ENCODE peak calls at places on chromosomes 3 and 15, in six cellular contexts. X is K562, S is uterus, M is body of pancreas, K is right lobe of liver, E is IMR-90. T is an unnamed sample. For H3K9me3, the result is how much of the 10 kb centered on the place peaks cover.

GRCh38 chr3:159832024-159832423 is 156.6 kb upstream of the IL12A start:
- DNase-seq in M (no peak), S (no peak), X (no peak), K (no peak), E (no peak), T (no peak)

GRCh38 chr15:45993072-45993471 is 358.2 kb downstream of the SQOR start:
- DNase-seq in K (no peak), E (no peak), M (no peak), X (no peak), S (no peak), T (no peak)

GRCh38 chr3:141644931-141645330 is 93.2 kb upstream of the RNF7 start:
- DNase-seq in E (peak), M (peak), K (peak), X (peak), S (peak), T (peak)

GRCh38 chr3:160481856-160482255 is 32.3 kb upstream of the TRIM59 start:
- DNase-seq in K (no peak), X (no peak), M (no peak), E (no peak), S (no peak), T (no peak)

GRCh38 chr3:121018917-121019321 is 110.9 kb downstream of the STXBP5L start:
- DNase-seq in E (no peak), M (no peak), S (no peak), K (peak), X (no peak), T (no peak)

GRCh38 chr3:148971819-148972218 is 19.5 kb upstream of the GYG1 start:
- DNase-seq in M (peak), K (no peak), X (no peak), E (peak), S (peak), T (no peak)

GRCh38 chr15:71708741-71709140 is 101.6 kb upstream of the NR2E3 start:
- DNase-seq in X (no peak), E (peak), K (no peak), S (no peak), M (no peak), T (no peak)

GRCh38 chr15:34708422-34708821 is 46.4 kb downstream of the GJD2 start:
- DNase-seq in M (no peak), E (peak), K (no peak), X (peak), S (no peak), T (no peak)

GRCh38 chr3:124034016-124034808 is 42.3 kb upstream of the ROPN1 start:
- DNase-seq in K (peak), E (no peak), S (peak), X (peak), M (peak), T (no peak)

GRCh38 chr3:146503459-146504202 is 34.3 kb upstream of the PLSCR2 start:
- DNase-seq in K (no peak), E (peak), X (no peak), S (no peak), M (no peak), T (no peak)

GRCh38 chr3:172560026-172560425 is 36.8 kb upstream of the TNFSF10 start:
- DNase-seq in E (peak), S (no peak), X (no peak), K (no peak), M (no peak), T (no peak)

GRCh38 chr3:114556832-114557231 is 263.0 kb downstream of the TIGIT start:
- DNase-seq in S (no peak), K (no peak), E (no peak), M (no peak), X (no peak), T (no peak)

GRCh38 chr3:17090271-17090992 is 205.7 kb downstream of the PLCL2 start:
- DNase-seq in K (no peak), X (no peak), M (no peak), E (no peak), S (no peak), T (no peak)

GRCh38 chr15:52378746-52379394 is 83.3 kb upstream of the MYO5C start:
- DNase-seq in X (no peak), E (no peak), K (no peak), M (no peak), S (no peak), T (no peak)

GRCh38 chr3:167489571-167489970 is 15.7 kb upstream of the SERPINI2 start:
- DNase-seq in S (no peak), X (no peak), M (no peak), K (no peak), E (no peak), T (no peak)

GRCh38 chr3:151425640-151426336 is 35.1 kb downstream of the IGSF10 start:
- DNase-seq in S (no peak), K (no peak), X (no peak), M (no peak), E (no peak), T (no peak)

GRCh38 chr3:185537369-185537970 is 14.9 kb downstream of the LIPH start:
- DNase-seq in E (peak), X (peak), S (no peak), K (peak), M (peak), T (peak)

GRCh38 chr15:47366884-47367283 is 350.4 kb upstream of the SEMA6D start:
- DNase-seq in M (no peak), K (no peak), X (no peak), E (peak), S (no peak), T (no peak)

GRCh38 chr15:73683624-73684536 is at the start of gene CD276:
- DNase-seq in X (peak), M (peak), K (peak), S (peak), E (peak), T (peak)

GRCh38 chr3:45187597-45188210 is 38.4 kb downstream of the TMEM158 start:
- DNase-seq in S (peak), K (no peak), E (no peak), M (no peak), X (no peak), T (no peak)

GRCh38 chr3:99066863-99067262 is 165.4 kb upstream of the DCBLD2 start:
- DNase-seq in M (no peak), E (no peak), K (no peak), S (no peak), X (peak), T (no peak)
- H3K9me3 ChIP-seq in M (under half), E (under half), K (under half), S (under half), X (under half), T (under half)

GRCh38 chr3:125051715-125052581 is 3.8 kb downstream of the HEG1 start:
- DNase-seq in E (peak), M (no peak), S (peak), K (no peak), X (no peak), T (peak)

GRCh38 chr3:125051205-125051604 is 4.6 kb downstream of the HEG1 start:
- DNase-seq in S (no peak), K (no peak), X (no peak), M (no peak), E (no peak), T (no peak)

GRCh38 chr3:125053304-125053699 is 2.5 kb downstream of the HEG1 start:
- DNase-seq in E (no peak), K (no peak), M (no peak), X (no peak), S (no peak), T (no peak)

GRCh38 chr3:125054436-125055164 is 1.2 kb downstream of the HEG1 start:
- DNase-seq in S (peak), M (no peak), K (peak), X (no peak), E (peak), T (peak)

GRCh38 chr3:125052671-125053303 is 3.0 kb downstream of the HEG1 start:
- DNase-seq in E (peak), K (no peak), S (no peak), M (no peak), X (no peak), T (no peak)
- H3K4me3 ChIP-seq in E (peak), K (no peak), S (no peak), M (no peak), X (no peak), T (peak)

GRCh38 chr3:13016083-13016725 is 57.0 kb downstream of the IQSEC1 start:
- DNase-seq in S (no peak), X (no peak), K (no peak), E (no peak), M (no peak), T (peak)
- TF ChIP-seq POLR2A in S (no peak), X (no peak), K (peak), E (no peak), M (peak), T (peak)

DNA sequence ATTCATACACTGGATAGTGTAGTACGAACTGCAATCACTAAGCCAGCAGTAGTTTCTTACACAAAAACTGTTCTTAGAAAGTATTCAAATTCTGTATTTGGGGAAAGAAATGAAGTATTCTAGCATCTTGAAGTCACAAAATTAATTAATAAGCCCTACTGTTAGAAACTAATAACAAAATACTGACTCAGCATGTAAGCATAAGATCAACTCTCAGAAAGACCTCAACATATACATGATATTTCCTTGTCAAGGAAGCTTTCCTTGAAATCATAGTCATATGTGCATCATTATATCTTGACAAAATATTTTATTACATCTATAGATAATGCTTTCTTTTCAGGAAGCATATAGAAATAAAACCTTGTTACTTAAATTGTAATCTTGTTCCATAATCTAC is 115.5 kb upstream of the GOLGA6L6 start:
- DNase-seq in M (no peak), S (no peak), X (no peak), K (no peak), E (no peak), T (no peak)
- H3K9me3 ChIP-seq in M (under half), S (under half), X (under half), K (under half), E (under half), T (under half)

T was measured in Peyer's patch.